ENCODE peak calls at places on chromosomes 16 and 17, in four cellular contexts. One of them, this sample, is unnamed.

GRCh38 chr17:79923974-79924638 is 84.9 kb upstream of the CBX4 start:
- DNase-seq in cardiac muscle cell: peak; percentile 83
- DNase-seq in NCI-H2081 treated with DMSO at 0.1 percent for 48 hours: no peak
- DNase-seq in activated T-helper 1 cell treated with Interleukin-2 at 50 U/mL for 16 hours: no peak
- DNase-seq in this sample: no peak

GRCh38 chr17:83153681-83154310 is 74.4 kb downstream of the METRNL start:
- DNase-seq in cardiac muscle cell: no peak
- DNase-seq in activated T-helper 1 cell treated with Interleukin-2 at 50 U/mL for 16 hours: no peak
- DNase-seq in NCI-H2081 treated with DMSO at 0.1 percent for 48 hours: no peak
- DNase-seq in this sample: no peak

GRCh38 chr16:68065716-68066305 is 19.4 kb upstream of the NFATC3 start:
- DNase-seq in cardiac muscle cell: no peak
- DNase-seq in activated T-helper 1 cell treated with Interleukin-2 at 50 U/mL for 16 hours: no peak
- DNase-seq in NCI-H2081 treated with DMSO at 0.1 percent for 48 hours: no peak
- DNase-seq in this sample: no peak

GRCh38 chr16:81445143-81445922 is 725 bp downstream of the CMIP start:
- DNase-seq in cardiac muscle cell: peak; percentile 63
- DNase-seq in activated T-helper 1 cell treated with Interleukin-2 at 50 U/mL for 16 hours: no peak
- DNase-seq in NCI-H2081 treated with DMSO at 0.1 percent for 48 hours: no peak
- DNase-seq in this sample: peak; percentile 50

GRCh38 chr17:83202002-83203000 is 122.9 kb downstream of the METRNL start:
- DNase-seq in activated T-helper 1 cell treated with Interleukin-2 at 50 U/mL for 16 hours: no peak
- DNase-seq in cardiac muscle cell: no peak
- DNase-seq in NCI-H2081 treated with DMSO at 0.1 percent for 48 hours: no peak
- DNase-seq in this sample: peak; percentile 14

GRCh38 chr16:65658339-65659275 is 536.7 kb upstream of the CDH11 start:
- DNase-seq in cardiac muscle cell: no peak
- DNase-seq in activated T-helper 1 cell treated with Interleukin-2 at 50 U/mL for 16 hours: no peak
- DNase-seq in NCI-H2081 treated with DMSO at 0.1 percent for 48 hours: no peak
- DNase-seq in this sample: no peak

GRCh38 chr16:88103581-88104188 is 152.5 kb downstream of the BANP start:
- DNase-seq in activated T-helper 1 cell treated with Interleukin-2 at 50 U/mL for 16 hours: no peak
- DNase-seq in NCI-H2081 treated with DMSO at 0.1 percent for 48 hours: no peak
- DNase-seq in cardiac muscle cell: no peak
- DNase-seq in this sample: no peak

GRCh38 chr16:57609541-57610401 is 18.7 kb upstream of the ADGRG1 start:
- DNase-seq in NCI-H2081 treated with DMSO at 0.1 percent for 48 hours: no peak
- DNase-seq in cardiac muscle cell: no peak
- DNase-seq in activated T-helper 1 cell treated with Interleukin-2 at 50 U/mL for 16 hours: peak; percentile 17
- DNase-seq in this sample: no peak

GRCh38 chr16:80273635-80274538 is 266.9 kb upstream of the DYNLRB2 start:
- DNase-seq in activated T-helper 1 cell treated with Interleukin-2 at 50 U/mL for 16 hours: no peak
- DNase-seq in cardiac muscle cell: no peak
- DNase-seq in NCI-H2081 treated with DMSO at 0.1 percent for 48 hours: no peak
- DNase-seq in this sample: no peak

GRCh38 chr17:66432996-66433556 is 130.7 kb downstream of the PRKCA start:
- DNase-seq in cardiac muscle cell: no peak
- DNase-seq in NCI-H2081 treated with DMSO at 0.1 percent for 48 hours: no peak
- DNase-seq in activated T-helper 1 cell treated with Interleukin-2 at 50 U/mL for 16 hours: no peak
- DNase-seq in this sample: no peak

GRCh38 chr16:4981473-4981872 is 23.3 kb downstream of the SEC14L5 start:
- DNase-seq in activated T-helper 1 cell treated with Interleukin-2 at 50 U/mL for 16 hours: no peak
- DNase-seq in cardiac muscle cell: no peak
- DNase-seq in NCI-H2081 treated with DMSO at 0.1 percent for 48 hours: no peak
- DNase-seq in this sample: no peak

GRCh38 chr17:75086496-75087181 is 1.1 kb upstream of the SLC16A5 start:
- DNase-seq in activated T-helper 1 cell treated with Interleukin-2 at 50 U/mL for 16 hours: no peak
- DNase-seq in NCI-H2081 treated with DMSO at 0.1 percent for 48 hours: no peak
- DNase-seq in cardiac muscle cell: no peak
- DNase-seq in this sample: no peak

GRCh38 chr17:60769327-60769726 is 91.7 kb downstream of the BCAS3 start:
- DNase-seq in activated T-helper 1 cell treated with Interleukin-2 at 50 U/mL for 16 hours: no peak
- DNase-seq in cardiac muscle cell: no peak
- DNase-seq in NCI-H2081 treated with DMSO at 0.1 percent for 48 hours: no peak
- DNase-seq in this sample: no peak

GRCh38 chr17:14923981-14924380 is 341.1 kb downstream of the PMP22 start:
- DNase-seq in NCI-H2081 treated with DMSO at 0.1 percent for 48 hours: no peak
- DNase-seq in cardiac muscle cell: no peak
- DNase-seq in activated T-helper 1 cell treated with Interleukin-2 at 50 U/mL for 16 hours: no peak
- DNase-seq in this sample: no peak

GRCh38 chr17:2238432-2239169 is 65.0 kb downstream of the SMG6 start:
- DNase-seq in cardiac muscle cell: peak; percentile 90
- DNase-seq in activated T-helper 1 cell treated with Interleukin-2 at 50 U/mL for 16 hours: no peak
- DNase-seq in NCI-H2081 treated with DMSO at 0.1 percent for 48 hours: no peak
- DNase-seq in this sample: no peak

GRCh38 chr17:18187816-18188761 is 4.5 kb downstream of the ALKBH5 start:
- DNase-seq in cardiac muscle cell: no peak
- DNase-seq in NCI-H2081 treated with DMSO at 0.1 percent for 48 hours: no peak
- DNase-seq in activated T-helper 1 cell treated with Interleukin-2 at 50 U/mL for 16 hours: no peak
- DNase-seq in this sample: no peak

GRCh38 chr16:48546774-48547173 is 63.2 kb downstream of the N4BP1 start:
- DNase-seq in NCI-H2081 treated with DMSO at 0.1 percent for 48 hours: no peak
- DNase-seq in activated T-helper 1 cell treated with Interleukin-2 at 50 U/mL for 16 hours: no peak
- DNase-seq in cardiac muscle cell: no peak
- DNase-seq in this sample: no peak

GRCh38 chr17:61260061-61260797 is 139.4 kb upstream of the TBX2 start:
- DNase-seq in activated T-helper 1 cell treated with Interleukin-2 at 50 U/mL for 16 hours: no peak
- DNase-seq in cardiac muscle cell: peak; percentile 55
- DNase-seq in NCI-H2081 treated with DMSO at 0.1 percent for 48 hours: no peak
- DNase-seq in this sample: no peak

GRCh38 chr17:75576661-75577060 is 10.9 kb upstream of the MYO15B start:
- DNase-seq in activated T-helper 1 cell treated with Interleukin-2 at 50 U/mL for 16 hours: no peak
- DNase-seq in cardiac muscle cell: no peak
- DNase-seq in NCI-H2081 treated with DMSO at 0.1 percent for 48 hours: no peak
- DNase-seq in this sample: no peak

GRCh38 chr16:50463581-50464324 is 84.4 kb upstream of the NKD1 start:
- DNase-seq in cardiac muscle cell: no peak
- DNase-seq in activated T-helper 1 cell treated with Interleukin-2 at 50 U/mL for 16 hours: no peak
- DNase-seq in NCI-H2081 treated with DMSO at 0.1 percent for 48 hours: no peak
- DNase-seq in this sample: no peak

GRCh38 chr16:68351991-68352431 is 41.2 kb downstream of the PRMT7 start:
- DNase-seq in activated T-helper 1 cell treated with Interleukin-2 at 50 U/mL for 16 hours: no peak
- DNase-seq in cardiac muscle cell: no peak
- DNase-seq in NCI-H2081 treated with DMSO at 0.1 percent for 48 hours: no peak
- DNase-seq in this sample: no peak

GRCh38 chr17:80279895-80280294 is 19.2 kb downstream of the RNF213 start:
- DNase-seq in activated T-helper 1 cell treated with Interleukin-2 at 50 U/mL for 16 hours: no peak
- DNase-seq in NCI-H2081 treated with DMSO at 0.1 percent for 48 hours: no peak
- DNase-seq in cardiac muscle cell: no peak
- DNase-seq in this sample: no peak

GRCh38 chr17:61480414-61480807 is 28.2 kb downstream of the TBX4 start:
- DNase-seq in cardiac muscle cell: no peak
- DNase-seq in NCI-H2081 treated with DMSO at 0.1 percent for 48 hours: no peak
- DNase-seq in activated T-helper 1 cell treated with Interleukin-2 at 50 U/mL for 16 hours: no peak
- DNase-seq in this sample: no peak

GRCh38 chr17:57957120-57957850 is 2.1 kb upstream of the CUEDC1 start:
- DNase-seq in NCI-H2081 treated with DMSO at 0.1 percent for 48 hours: no peak
- DNase-seq in cardiac muscle cell: no peak
- DNase-seq in activated T-helper 1 cell treated with Interleukin-2 at 50 U/mL for 16 hours: no peak
- DNase-seq in this sample: no peak

GRCh38 chr16:31074814-31075183 is 577 bp downstream of the ZNF646 start:
- DNase-seq in NCI-H2081 treated with DMSO at 0.1 percent for 48 hours: no peak
- DNase-seq in cardiac muscle cell: no peak
- DNase-seq in activated T-helper 1 cell treated with Interleukin-2 at 50 U/mL for 16 hours: no peak
- DNase-seq in this sample: no peak

GRCh38 chr17:35630530-35631148 is 43.5 kb downstream of the AP2B1 start:
- DNase-seq in activated T-helper 1 cell treated with Interleukin-2 at 50 U/mL for 16 hours: no peak
- DNase-seq in cardiac muscle cell: no peak
- DNase-seq in NCI-H2081 treated with DMSO at 0.1 percent for 48 hours: no peak
- DNase-seq in this sample: no peak

GRCh38 chr16:21590791-21591190 is 8.6 kb upstream of the METTL9 start:
- DNase-seq in NCI-H2081 treated with DMSO at 0.1 percent for 48 hours: no peak
- DNase-seq in cardiac muscle cell: no peak
- DNase-seq in activated T-helper 1 cell treated with Interleukin-2 at 50 U/mL for 16 hours: no peak
- DNase-seq in this sample: no peak

GRCh38 chr16:27779719-27780161 is 229.8 kb downstream of the KATNIP start:
- DNase-seq in NCI-H2081 treated with DMSO at 0.1 percent for 48 hours: no peak
- DNase-seq in activated T-helper 1 cell treated with Interleukin-2 at 50 U/mL for 16 hours: no peak
- DNase-seq in cardiac muscle cell: peak; percentile 58
- DNase-seq in this sample: no peak

GRCh38 chr17:32283745-32284207 is 18.1 kb downstream of the RHBDL3 start:
- DNase-seq in NCI-H2081 treated with DMSO at 0.1 percent for 48 hours: no peak
- DNase-seq in cardiac muscle cell: no peak
- DNase-seq in activated T-helper 1 cell treated with Interleukin-2 at 50 U/mL for 16 hours: no peak
- DNase-seq in this sample: no peak

GRCh38 chr16:70747703-70748631 is 53.0 kb downstream of the VAC14 start:
- DNase-seq in cardiac muscle cell: no peak
- DNase-seq in NCI-H2081 treated with DMSO at 0.1 percent for 48 hours: no peak
- DNase-seq in activated T-helper 1 cell treated with Interleukin-2 at 50 U/mL for 16 hours: no peak
- DNase-seq in this sample: no peak

GRCh38 chr16:17972460-17972943 is 364.0 kb downstream of the NPIPA8 start:
- DNase-seq in activated T-helper 1 cell treated with Interleukin-2 at 50 U/mL for 16 hours: no peak
- DNase-seq in cardiac muscle cell: no peak
- DNase-seq in NCI-H2081 treated with DMSO at 0.1 percent for 48 hours: no peak
- DNase-seq in this sample: no peak

GRCh38 chr17:32503251-32504165 is 16.7 kb downstream of the CDK5R1 start:
- DNase-seq in cardiac muscle cell: no peak
- DNase-seq in activated T-helper 1 cell treated with Interleukin-2 at 50 U/mL for 16 hours: no peak
- DNase-seq in NCI-H2081 treated with DMSO at 0.1 percent for 48 hours: no peak
- DNase-seq in this sample: no peak

GRCh38 chr17:13597723-13598347 is 3.9 kb downstream of the HS3ST3A1 start:
- DNase-seq in activated T-helper 1 cell treated with Interleukin-2 at 50 U/mL for 16 hours: no peak
- DNase-seq in NCI-H2081 treated with DMSO at 0.1 percent for 48 hours: no peak
- DNase-seq in cardiac muscle cell: peak; percentile 67
- DNase-seq in this sample: no peak

GRCh38 chr16:868386-868755 is 67.8 kb upstream of the GNG13 start:
- DNase-seq in cardiac muscle cell: no peak
- DNase-seq in NCI-H2081 treated with DMSO at 0.1 percent for 48 hours: no peak
- DNase-seq in activated T-helper 1 cell treated with Interleukin-2 at 50 U/mL for 16 hours: no peak
- DNase-seq in this sample: no peak

GRCh38 chr16:19014456-19014855 is 30.7 kb downstream of the TMC7 start:
- DNase-seq in NCI-H2081 treated with DMSO at 0.1 percent for 48 hours: no peak
- DNase-seq in activated T-helper 1 cell treated with Interleukin-2 at 50 U/mL for 16 hours: no peak
- DNase-seq in cardiac muscle cell: no peak
- DNase-seq in this sample: no peak

This sample was measured in activated B cell treated with CpG ODN at 0.5 μM for 24 hours.